ENCODE peak calls at places on chromosomes 11 and 22, in nine cellular contexts. One of them, this sample, is unnamed.
A peak's percentile ranks its signal among the peaks of the same experiment; 100 is the strongest.

GRCh38 chr11:133214646-133215045 is 317.7 kb downstream of the OPCML start:
- DNase-seq in A172: no peak
- DNase-seq in M059J: no peak
- DNase-seq in renal cortical epithelial cell: no peak
- DNase-seq in GM04504: no peak
- DNase-seq in stimulated activated CD4-positive, alpha-beta T cell treated with anti-CD3 and anti-CD28 coated beads, Interleukin-4, amount 100 ng/mL, for 1 hour: no peak
- DNase-seq in HuH-7.5: no peak
- DNase-seq in Right ventricle myocardium inferior: no peak
- DNase-seq in ELF-1: no peak
- DNase-seq in this sample: no peak

GRCh38 chr22:17739196-17739975 is 34.9 kb downstream of the BID start:
- DNase-seq in A172: no peak
- DNase-seq in M059J: no peak
- DNase-seq in renal cortical epithelial cell: no peak
- DNase-seq in GM04504: no peak
- DNase-seq in stimulated activated CD4-positive, alpha-beta T cell treated with anti-CD3 and anti-CD28 coated beads, Interleukin-4, amount 100 ng/mL, for 1 hour: no peak
- DNase-seq in HuH-7.5: no peak
- DNase-seq in Right ventricle myocardium inferior: peak; percentile 66
- DNase-seq in ELF-1: no peak
- DNase-seq in this sample: no peak

GRCh38 chr22:34308101-34308500 is 387.8 kb upstream of the LARGE1 start:
- DNase-seq in A172: no peak
- DNase-seq in M059J: no peak
- DNase-seq in renal cortical epithelial cell: no peak
- DNase-seq in GM04504: no peak
- DNase-seq in stimulated activated CD4-positive, alpha-beta T cell treated with anti-CD3 and anti-CD28 coated beads, Interleukin-4, amount 100 ng/mL, for 1 hour: no peak
- DNase-seq in HuH-7.5: no peak
- DNase-seq in Right ventricle myocardium inferior: no peak
- DNase-seq in ELF-1: no peak
- DNase-seq in this sample: no peak

GRCh38 chr11:125835748-125836147 is 2.6 kb downstream of the PATE4 start:
- DNase-seq in A172: no peak
- DNase-seq in M059J: no peak
- DNase-seq in renal cortical epithelial cell: no peak
- DNase-seq in GM04504: no peak
- DNase-seq in stimulated activated CD4-positive, alpha-beta T cell treated with anti-CD3 and anti-CD28 coated beads, Interleukin-4, amount 100 ng/mL, for 1 hour: no peak
- DNase-seq in HuH-7.5: no peak
- DNase-seq in Right ventricle myocardium inferior: no peak
- DNase-seq in ELF-1: no peak
- DNase-seq in this sample: no peak

GRCh38 chr11:8531982-8532381 is 62.0 kb downstream of the STK33 start:
- DNase-seq in A172: no peak
- DNase-seq in M059J: no peak
- DNase-seq in renal cortical epithelial cell: no peak
- DNase-seq in GM04504: no peak
- DNase-seq in stimulated activated CD4-positive, alpha-beta T cell treated with anti-CD3 and anti-CD28 coated beads, Interleukin-4, amount 100 ng/mL, for 1 hour: no peak
- DNase-seq in HuH-7.5: no peak
- DNase-seq in Right ventricle myocardium inferior: no peak
- DNase-seq in ELF-1: no peak
- DNase-seq in this sample: no peak

GRCh38 chr11:72958790-72959189 is 144.6 kb downstream of the ATG16L2 start:
- DNase-seq in A172: no peak
- DNase-seq in M059J: no peak
- DNase-seq in renal cortical epithelial cell: no peak
- DNase-seq in GM04504: no peak
- DNase-seq in stimulated activated CD4-positive, alpha-beta T cell treated with anti-CD3 and anti-CD28 coated beads, Interleukin-4, amount 100 ng/mL, for 1 hour: no peak
- DNase-seq in HuH-7.5: no peak
- DNase-seq in Right ventricle myocardium inferior: no peak
- DNase-seq in ELF-1: no peak
- DNase-seq in this sample: no peak

GRCh38 chr11:69106124-69106811 is 49.5 kb upstream of the SMIM38 start:
- DNase-seq in A172: no peak
- DNase-seq in M059J: no peak
- DNase-seq in renal cortical epithelial cell: no peak
- DNase-seq in GM04504: no peak
- DNase-seq in stimulated activated CD4-positive, alpha-beta T cell treated with anti-CD3 and anti-CD28 coated beads, Interleukin-4, amount 100 ng/mL, for 1 hour: no peak
- DNase-seq in HuH-7.5: no peak
- DNase-seq in Right ventricle myocardium inferior: peak; percentile 59
- DNase-seq in ELF-1: peak; percentile 53
- DNase-seq in this sample: no peak

GRCh38 chr11:117328414-117329010 is 858 bp downstream of the CEP164 start:
- DNase-seq in A172: peak; percentile 16
- DNase-seq in M059J: peak; percentile 49
- DNase-seq in renal cortical epithelial cell: peak; percentile 38
- DNase-seq in GM04504: no peak
- DNase-seq in stimulated activated CD4-positive, alpha-beta T cell treated with anti-CD3 and anti-CD28 coated beads, Interleukin-4, amount 100 ng/mL, for 1 hour: no peak
- DNase-seq in HuH-7.5: no peak
- DNase-seq in Right ventricle myocardium inferior: no peak
- DNase-seq in ELF-1: peak; percentile 53
- DNase-seq in this sample: no peak

GRCh38 chr11:12224537-12224893 is 114.1 kb downstream of the MICAL2 start:
- DNase-seq in A172: peak; percentile 99
- DNase-seq in M059J: peak; percentile 99
- DNase-seq in renal cortical epithelial cell: no peak
- DNase-seq in GM04504: no peak
- DNase-seq in stimulated activated CD4-positive, alpha-beta T cell treated with anti-CD3 and anti-CD28 coated beads, Interleukin-4, amount 100 ng/mL, for 1 hour: peak; percentile 74
- DNase-seq in HuH-7.5: no peak
- DNase-seq in Right ventricle myocardium inferior: peak; percentile 92
- DNase-seq in ELF-1: no peak
- DNase-seq in this sample: no peak

GRCh38 chr11:87213444-87213843 is 175.7 kb downstream of the TMEM135 start:
- DNase-seq in A172: no peak
- DNase-seq in M059J: no peak
- DNase-seq in renal cortical epithelial cell: no peak
- DNase-seq in GM04504: no peak
- DNase-seq in stimulated activated CD4-positive, alpha-beta T cell treated with anti-CD3 and anti-CD28 coated beads, Interleukin-4, amount 100 ng/mL, for 1 hour: no peak
- DNase-seq in HuH-7.5: no peak
- DNase-seq in Right ventricle myocardium inferior: no peak
- DNase-seq in ELF-1: no peak
- DNase-seq in this sample: no peak

GRCh38 chr11:35013514-35014191 is 97.2 kb downstream of the PDHX start:
- DNase-seq in A172: no peak
- DNase-seq in M059J: peak; percentile 87
- DNase-seq in renal cortical epithelial cell: peak; percentile 58
- DNase-seq in GM04504: no peak
- DNase-seq in stimulated activated CD4-positive, alpha-beta T cell treated with anti-CD3 and anti-CD28 coated beads, Interleukin-4, amount 100 ng/mL, for 1 hour: no peak
- DNase-seq in HuH-7.5: no peak
- DNase-seq in Right ventricle myocardium inferior: no peak
- DNase-seq in ELF-1: no peak
- DNase-seq in this sample: no peak

GRCh38 chr11:130600139-130600538 is 151.7 kb downstream of the ADAMTS15 start:
- DNase-seq in A172: no peak
- DNase-seq in M059J: peak; percentile 14
- DNase-seq in renal cortical epithelial cell: no peak
- DNase-seq in GM04504: no peak
- DNase-seq in stimulated activated CD4-positive, alpha-beta T cell treated with anti-CD3 and anti-CD28 coated beads, Interleukin-4, amount 100 ng/mL, for 1 hour: no peak
- DNase-seq in HuH-7.5: no peak
- DNase-seq in Right ventricle myocardium inferior: no peak
- DNase-seq in ELF-1: no peak
- DNase-seq in this sample: no peak

GRCh38 chr11:115134886-115135285 is 369.3 kb downstream of the CADM1 start:
- DNase-seq in A172: no peak
- DNase-seq in M059J: no peak
- DNase-seq in renal cortical epithelial cell: no peak
- DNase-seq in GM04504: no peak
- DNase-seq in stimulated activated CD4-positive, alpha-beta T cell treated with anti-CD3 and anti-CD28 coated beads, Interleukin-4, amount 100 ng/mL, for 1 hour: no peak
- DNase-seq in HuH-7.5: no peak
- DNase-seq in Right ventricle myocardium inferior: no peak
- DNase-seq in ELF-1: no peak
- DNase-seq in this sample: no peak

GRCh38 chr11:42265072-42265471 is 805.6 kb upstream of the LRRC4C start:
- DNase-seq in A172: no peak
- DNase-seq in M059J: no peak
- DNase-seq in renal cortical epithelial cell: no peak
- DNase-seq in GM04504: no peak
- DNase-seq in stimulated activated CD4-positive, alpha-beta T cell treated with anti-CD3 and anti-CD28 coated beads, Interleukin-4, amount 100 ng/mL, for 1 hour: no peak
- DNase-seq in HuH-7.5: no peak
- DNase-seq in Right ventricle myocardium inferior: no peak
- DNase-seq in ELF-1: no peak
- DNase-seq in this sample: no peak

GRCh38 chr11:70348191-70348590 is 50.1 kb upstream of the CTTN start:
- DNase-seq in A172: no peak
- DNase-seq in M059J: no peak
- DNase-seq in renal cortical epithelial cell: no peak
- DNase-seq in GM04504: no peak
- DNase-seq in stimulated activated CD4-positive, alpha-beta T cell treated with anti-CD3 and anti-CD28 coated beads, Interleukin-4, amount 100 ng/mL, for 1 hour: no peak
- DNase-seq in HuH-7.5: no peak
- DNase-seq in Right ventricle myocardium inferior: no peak
- DNase-seq in ELF-1: no peak
- DNase-seq in this sample: no peak

GRCh38 chr22:31943206-31943975 is 944 bp upstream of the YWHAH start:
- DNase-seq in A172: no peak
- DNase-seq in M059J: no peak
- DNase-seq in renal cortical epithelial cell: no peak
- DNase-seq in GM04504: no peak
- DNase-seq in stimulated activated CD4-positive, alpha-beta T cell treated with anti-CD3 and anti-CD28 coated beads, Interleukin-4, amount 100 ng/mL, for 1 hour: no peak
- DNase-seq in HuH-7.5: no peak
- DNase-seq in Right ventricle myocardium inferior: no peak
- DNase-seq in ELF-1: no peak
- DNase-seq in this sample: no peak

GRCh38 chr11:13596601-13597000 is 71.9 kb upstream of the FAR1 start:
- DNase-seq in A172: no peak
- DNase-seq in M059J: no peak
- DNase-seq in renal cortical epithelial cell: no peak
- DNase-seq in GM04504: no peak
- DNase-seq in stimulated activated CD4-positive, alpha-beta T cell treated with anti-CD3 and anti-CD28 coated beads, Interleukin-4, amount 100 ng/mL, for 1 hour: no peak
- DNase-seq in HuH-7.5: no peak
- DNase-seq in Right ventricle myocardium inferior: no peak
- DNase-seq in ELF-1: no peak
- DNase-seq in this sample: no peak

GRCh38 chr11:134678744-134679143 is 266.7 kb upstream of the B3GAT1 start:
- DNase-seq in A172: no peak
- DNase-seq in M059J: no peak
- DNase-seq in renal cortical epithelial cell: no peak
- DNase-seq in GM04504: no peak
- DNase-seq in stimulated activated CD4-positive, alpha-beta T cell treated with anti-CD3 and anti-CD28 coated beads, Interleukin-4, amount 100 ng/mL, for 1 hour: no peak
- DNase-seq in HuH-7.5: no peak
- DNase-seq in Right ventricle myocardium inferior: no peak
- DNase-seq in ELF-1: no peak
- DNase-seq in this sample: no peak

GRCh38 chr11:117498791-117499190 is 171.1 kb downstream of the CEP164 start:
- DNase-seq in A172: no peak
- DNase-seq in M059J: no peak
- DNase-seq in renal cortical epithelial cell: no peak
- DNase-seq in GM04504: no peak
- DNase-seq in stimulated activated CD4-positive, alpha-beta T cell treated with anti-CD3 and anti-CD28 coated beads, Interleukin-4, amount 100 ng/mL, for 1 hour: no peak
- DNase-seq in HuH-7.5: no peak
- DNase-seq in Right ventricle myocardium inferior: no peak
- DNase-seq in ELF-1: no peak
- DNase-seq in this sample: no peak

GRCh38 chr22:41565403-41566054 is 4.7 kb downstream of the CSDC2 start:
- DNase-seq in A172: peak; percentile 91
- DNase-seq in M059J: peak; percentile 91
- DNase-seq in renal cortical epithelial cell: peak; percentile 79
- DNase-seq in GM04504: peak; percentile 63
- DNase-seq in stimulated activated CD4-positive, alpha-beta T cell treated with anti-CD3 and anti-CD28 coated beads, Interleukin-4, amount 100 ng/mL, for 1 hour: peak; percentile 9
- DNase-seq in HuH-7.5: no peak
- DNase-seq in Right ventricle myocardium inferior: no peak
- DNase-seq in ELF-1: peak; percentile 83
- DNase-seq in this sample: no peak

GRCh38 chr22:48118654-48119053 is 1356.2 kb downstream of the TBC1D22A start:
- DNase-seq in A172: no peak
- DNase-seq in M059J: no peak
- DNase-seq in renal cortical epithelial cell: no peak
- DNase-seq in GM04504: no peak
- DNase-seq in stimulated activated CD4-positive, alpha-beta T cell treated with anti-CD3 and anti-CD28 coated beads, Interleukin-4, amount 100 ng/mL, for 1 hour: no peak
- DNase-seq in HuH-7.5: no peak
- DNase-seq in Right ventricle myocardium inferior: no peak
- DNase-seq in ELF-1: no peak
- DNase-seq in this sample: no peak

GRCh38 chr11:116202922-116203321 is 569.9 kb downstream of the BUD13 start:
- DNase-seq in A172: no peak
- DNase-seq in M059J: no peak
- DNase-seq in renal cortical epithelial cell: no peak
- DNase-seq in GM04504: no peak
- DNase-seq in stimulated activated CD4-positive, alpha-beta T cell treated with anti-CD3 and anti-CD28 coated beads, Interleukin-4, amount 100 ng/mL, for 1 hour: no peak
- DNase-seq in HuH-7.5: no peak
- DNase-seq in Right ventricle myocardium inferior: no peak
- DNase-seq in ELF-1: no peak
- DNase-seq in this sample: no peak

GRCh38 chr11:10646956-10647355 is 46.6 kb downstream of the IRAG1 start:
- DNase-seq in A172: no peak
- DNase-seq in M059J: no peak
- DNase-seq in renal cortical epithelial cell: no peak
- DNase-seq in GM04504: no peak
- DNase-seq in stimulated activated CD4-positive, alpha-beta T cell treated with anti-CD3 and anti-CD28 coated beads, Interleukin-4, amount 100 ng/mL, for 1 hour: no peak
- DNase-seq in HuH-7.5: no peak
- DNase-seq in Right ventricle myocardium inferior: no peak
- DNase-seq in ELF-1: no peak
- DNase-seq in this sample: no peak

GRCh38 chr22:31947296-31947695 is 3.0 kb downstream of the YWHAH start:
- DNase-seq in A172: no peak
- DNase-seq in M059J: peak; percentile 27
- DNase-seq in renal cortical epithelial cell: peak; percentile 46
- DNase-seq in GM04504: no peak
- DNase-seq in stimulated activated CD4-positive, alpha-beta T cell treated with anti-CD3 and anti-CD28 coated beads, Interleukin-4, amount 100 ng/mL, for 1 hour: no peak
- DNase-seq in HuH-7.5: no peak
- DNase-seq in Right ventricle myocardium inferior: no peak
- DNase-seq in ELF-1: no peak
- DNase-seq in this sample: no peak

GRCh38 chr11:28144808-28145207 is 36.6 kb downstream of the METTL15 start:
- DNase-seq in A172: peak; percentile 16
- DNase-seq in M059J: peak; percentile 47
- DNase-seq in renal cortical epithelial cell: peak; percentile 95
- DNase-seq in GM04504: no peak
- DNase-seq in stimulated activated CD4-positive, alpha-beta T cell treated with anti-CD3 and anti-CD28 coated beads, Interleukin-4, amount 100 ng/mL, for 1 hour: no peak
- DNase-seq in HuH-7.5: no peak
- DNase-seq in Right ventricle myocardium inferior: no peak
- DNase-seq in ELF-1: no peak
- DNase-seq in this sample: no peak

GRCh38 chr11:39786281-39786680 is 1673.2 kb downstream of the LRRC4C start:
- DNase-seq in A172: no peak
- DNase-seq in M059J: no peak
- DNase-seq in renal cortical epithelial cell: no peak
- DNase-seq in GM04504: no peak
- DNase-seq in stimulated activated CD4-positive, alpha-beta T cell treated with anti-CD3 and anti-CD28 coated beads, Interleukin-4, amount 100 ng/mL, for 1 hour: no peak
- DNase-seq in HuH-7.5: no peak
- DNase-seq in Right ventricle myocardium inferior: peak; percentile 60
- DNase-seq in ELF-1: no peak
- DNase-seq in this sample: no peak

GRCh38 chr11:69078930-69079607 is 30.3 kb downstream of the TPCN2 start:
- DNase-seq in A172: no peak
- DNase-seq in M059J: no peak
- DNase-seq in renal cortical epithelial cell: no peak
- DNase-seq in GM04504: no peak
- DNase-seq in stimulated activated CD4-positive, alpha-beta T cell treated with anti-CD3 and anti-CD28 coated beads, Interleukin-4, amount 100 ng/mL, for 1 hour: no peak
- DNase-seq in HuH-7.5: no peak
- DNase-seq in Right ventricle myocardium inferior: no peak
- DNase-seq in ELF-1: no peak
- DNase-seq in this sample: no peak

GRCh38 chr11:65695459-65696241 is 16.4 kb upstream of the KAT5 start:
- DNase-seq in A172: peak; percentile 23
- DNase-seq in M059J: peak; percentile 52
- DNase-seq in renal cortical epithelial cell: peak; percentile 91
- DNase-seq in GM04504: no peak
- DNase-seq in stimulated activated CD4-positive, alpha-beta T cell treated with anti-CD3 and anti-CD28 coated beads, Interleukin-4, amount 100 ng/mL, for 1 hour: no peak
- DNase-seq in HuH-7.5: no peak
- DNase-seq in Right ventricle myocardium inferior: no peak
- DNase-seq in ELF-1: no peak
- DNase-seq in this sample: no peak

GRCh38 chr11:133927690-133928627 is 28.8 kb downstream of the IGSF9B start:
- DNase-seq in A172: peak; percentile 54
- DNase-seq in M059J: peak; percentile 46
- DNase-seq in renal cortical epithelial cell: peak; percentile 11
- DNase-seq in GM04504: no peak
- DNase-seq in stimulated activated CD4-positive, alpha-beta T cell treated with anti-CD3 and anti-CD28 coated beads, Interleukin-4, amount 100 ng/mL, for 1 hour: peak; percentile 68
- DNase-seq in HuH-7.5: peak; percentile 70
- DNase-seq in Right ventricle myocardium inferior: peak; percentile 72
- DNase-seq in ELF-1: peak; percentile 90
- DNase-seq in this sample: peak; percentile 85

GRCh38 chr22:19516378-19517170 is 7.6 kb downstream of the CLDN5 start:
- DNase-seq in A172: no peak
- DNase-seq in M059J: no peak
- DNase-seq in renal cortical epithelial cell: no peak
- DNase-seq in GM04504: no peak
- DNase-seq in stimulated activated CD4-positive, alpha-beta T cell treated with anti-CD3 and anti-CD28 coated beads, Interleukin-4, amount 100 ng/mL, for 1 hour: no peak
- DNase-seq in HuH-7.5: no peak
- DNase-seq in Right ventricle myocardium inferior: no peak
- DNase-seq in ELF-1: no peak
- DNase-seq in this sample: no peak

GRCh38 chr11:78469905-78470304 is 52.3 kb upstream of the GAB2 start:
- DNase-seq in A172: no peak
- DNase-seq in M059J: no peak
- DNase-seq in renal cortical epithelial cell: no peak
- DNase-seq in GM04504: no peak
- DNase-seq in stimulated activated CD4-positive, alpha-beta T cell treated with anti-CD3 and anti-CD28 coated beads, Interleukin-4, amount 100 ng/mL, for 1 hour: no peak
- DNase-seq in HuH-7.5: no peak
- DNase-seq in Right ventricle myocardium inferior: no peak
- DNase-seq in ELF-1: no peak
- DNase-seq in this sample: no peak